ENCODE peak calls at places on chromosomes 7 and 10, in ten cellular contexts. I, O, Z, J, S, C, E, N, L and H are unnamed samples.

GRCh38 chr7:46879783-46880182 is 702.1 kb downstream of the TNS3 start:
- DNase-seq in J (no peak), E (no peak), N (peak), C (no peak), S (no peak), O (no peak), Z (no peak), L (no peak), I (no peak), H (no peak)

GRCh38 chr7:42854521-42855118 is 57.2 kb downstream of the C7orf25 start:
- DNase-seq in L (no peak), Z (no peak), O (no peak), J (no peak), C (no peak), N (no peak), E (no peak), S (no peak), I (no peak), H (no peak)

GRCh38 chr10:90919683-90920574 is 958 bp downstream of the ANKRD1 start:
- DNase-seq in Z (no peak), E (no peak), S (no peak), I (no peak), J (no peak), L (no peak), C (no peak), N (no peak), O (no peak), H (no peak)

GRCh38 chr7:77426521-77427051 is 10.4 kb upstream of the GSAP start:
- DNase-seq in L (no peak), S (no peak), Z (no peak), C (no peak), N (peak), E (no peak), I (peak), O (no peak), J (no peak), H (no peak)

GRCh38 chr7:102412548-102412947 is 16.4 kb downstream of the PRKRIP1 start:
- DNase-seq in Z (no peak), N (peak), I (no peak), L (peak), C (peak), S (no peak), J (peak), O (no peak), E (no peak), H (peak)

GRCh38 chr10:93077860-93078337 is 4.2 kb downstream of the CYP26A1 start:
- DNase-seq in N (no peak), Z (no peak), J (no peak), O (no peak), I (no peak), E (no peak), L (no peak), S (no peak), C (no peak), H (no peak)

GRCh38 chr7:95052692-95053091 is 145.3 kb downstream of the PPP1R9A start:
- DNase-seq in S (no peak), E (no peak), L (no peak), I (no peak), Z (no peak), N (no peak), C (no peak), O (no peak), J (no peak), H (no peak)

GRCh38 chr7:115218076-115218475 is 296.2 kb downstream of the MDFIC start:
- DNase-seq in L (no peak), J (no peak), O (no peak), I (no peak), C (no peak), Z (no peak), N (no peak), E (no peak), S (no peak), H (no peak)

GRCh38 chr10:12503311-12503710 is 154.0 kb downstream of the CAMK1D start:
- DNase-seq in L (no peak), Z (no peak), N (no peak), J (peak), S (no peak), E (no peak), I (no peak), O (peak), C (no peak), H (no peak)

GRCh38 chr7:4000139-4000538 is 682.0 kb upstream of the FOXK1 start:
- DNase-seq in O (no peak), J (no peak), N (no peak), E (no peak), Z (no peak), S (no peak), C (no peak), I (no peak), L (no peak), H (no peak)

GRCh38 chr7:156475666-156476065 is 164.9 kb upstream of the RNF32 start:
- DNase-seq in I (peak), C (no peak), L (no peak), J (peak), N (no peak), S (no peak), O (no peak), E (no peak), Z (no peak), H (peak)

GRCh38 chr7:96253441-96253840 is 68.5 kb downstream of the SLC25A13 start:
- DNase-seq in I (no peak), Z (no peak), O (no peak), L (no peak), E (no peak), S (no peak), J (no peak), C (no peak), N (no peak), H (no peak)

DNA sequence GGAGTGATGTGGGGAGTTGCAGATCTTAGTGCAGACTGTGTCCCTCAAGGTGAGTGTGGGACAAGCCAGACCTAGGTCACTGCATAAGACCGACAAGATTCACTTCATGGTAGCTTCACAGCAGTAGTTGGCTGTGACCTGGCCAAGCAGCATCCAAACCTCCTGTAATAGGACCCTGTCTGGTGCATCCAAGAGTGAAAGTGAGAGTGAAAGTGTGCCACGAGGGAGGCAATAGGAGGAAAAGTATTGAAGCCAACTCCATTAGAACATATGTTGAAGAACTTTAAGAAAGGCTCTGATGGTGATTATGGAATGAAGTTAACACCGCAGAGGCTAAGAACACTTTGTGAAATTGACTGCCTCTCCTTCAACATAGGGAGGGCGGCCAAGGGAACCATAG is 7.8 kb upstream of the ZNF33B start:
- DNase-seq in N (no peak), Z (no peak), I (no peak), J (no peak), E (no peak), C (no peak), L (no peak), S (no peak), O (no peak), H (no peak)
- H3K27ac ChIP-seq in N (no peak), Z (no peak), I (no peak), J (no peak), E (no peak), C (no peak), L (no peak), S (no peak), O (no peak), H (no peak)

DNA sequence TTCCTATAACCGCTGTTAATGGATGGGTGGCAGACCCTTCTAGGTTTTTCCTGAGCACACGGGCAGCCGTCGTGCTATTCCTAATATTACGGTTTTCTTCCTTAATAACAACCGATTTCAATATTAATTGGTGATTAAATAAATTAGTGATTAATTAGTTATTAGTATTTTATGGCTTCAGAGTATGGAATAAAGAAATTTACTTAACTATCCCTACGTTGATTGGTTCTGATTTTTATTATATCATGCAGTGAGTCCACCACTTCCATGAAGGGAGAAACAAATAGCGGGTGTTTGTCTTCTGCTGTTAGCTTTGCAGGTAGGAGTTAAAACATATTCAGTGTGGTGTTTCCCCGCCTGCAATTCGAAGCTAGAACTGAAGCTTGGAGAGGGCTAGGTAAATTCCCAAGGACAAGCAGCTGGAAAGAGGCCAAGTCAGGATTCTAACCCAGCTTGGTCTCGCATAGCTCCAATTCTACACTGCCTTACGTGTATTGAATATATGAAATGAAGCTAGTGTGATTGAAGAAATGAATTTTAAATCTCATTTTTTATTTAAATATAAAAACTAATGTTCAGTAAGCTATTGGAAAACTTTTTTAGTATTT is 937 bp upstream of the CSTF2T start:
- DNase-seq in Z (no peak), L (no peak), S (peak), O (peak), I (no peak), E (no peak), N (peak), J (peak), C (no peak), H (no peak)
- H3K4me3 ChIP-seq in Z (peak), L (peak), S (peak), O (peak), I (peak), E (peak), N (peak), J (peak), C (peak), H (peak)

DNA sequence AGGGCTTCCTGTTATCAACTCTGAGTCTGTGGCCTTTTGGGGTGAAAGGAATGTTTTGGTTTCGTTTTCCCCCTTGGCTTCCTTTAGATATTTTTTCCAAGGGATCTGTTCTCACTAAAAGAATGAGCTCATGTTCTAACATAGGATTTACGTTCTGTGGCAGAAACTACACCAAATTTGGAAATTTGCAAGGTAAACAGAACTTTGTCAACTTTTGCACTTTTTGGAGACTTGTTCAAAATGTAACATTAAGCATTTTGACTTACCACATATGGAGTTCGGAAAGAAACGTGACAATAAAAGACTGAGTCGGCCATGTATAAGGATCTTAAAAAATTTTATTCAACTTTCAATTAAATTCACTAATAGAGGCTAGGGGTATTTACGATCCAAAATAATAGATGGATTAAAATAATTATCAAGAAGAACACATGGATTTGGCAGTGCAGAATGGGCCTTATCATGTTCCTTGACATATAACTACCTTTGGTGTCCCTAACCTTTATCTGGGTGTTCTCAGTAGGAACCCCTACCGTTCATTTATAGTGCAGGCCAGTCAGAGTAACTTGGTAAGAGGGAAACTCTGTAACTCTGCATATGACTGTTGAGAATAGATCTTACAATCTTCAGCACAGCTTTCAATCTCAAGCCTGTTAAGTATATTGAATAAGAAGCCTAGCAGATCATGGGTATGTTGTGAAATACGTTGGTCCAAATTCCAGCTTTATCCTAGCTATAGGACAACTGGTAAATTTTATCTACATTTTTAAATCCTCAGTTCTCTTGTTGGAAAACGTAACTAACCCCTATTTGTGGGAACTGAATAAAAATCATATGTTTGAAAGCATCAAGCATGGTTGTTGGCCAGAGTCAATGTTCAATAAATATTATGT is 11.8 kb downstream of the CPED1 start:
- DNase-seq in J (no peak), E (no peak), L (no peak), I (no peak), C (no peak), S (no peak), Z (no peak), N (peak), O (no peak), H (no peak)
- H3K27ac ChIP-seq in J (no peak), E (peak), L (peak), I (no peak), C (no peak), S (peak), Z (no peak), N (no peak), O (peak), H (no peak)

DNA sequence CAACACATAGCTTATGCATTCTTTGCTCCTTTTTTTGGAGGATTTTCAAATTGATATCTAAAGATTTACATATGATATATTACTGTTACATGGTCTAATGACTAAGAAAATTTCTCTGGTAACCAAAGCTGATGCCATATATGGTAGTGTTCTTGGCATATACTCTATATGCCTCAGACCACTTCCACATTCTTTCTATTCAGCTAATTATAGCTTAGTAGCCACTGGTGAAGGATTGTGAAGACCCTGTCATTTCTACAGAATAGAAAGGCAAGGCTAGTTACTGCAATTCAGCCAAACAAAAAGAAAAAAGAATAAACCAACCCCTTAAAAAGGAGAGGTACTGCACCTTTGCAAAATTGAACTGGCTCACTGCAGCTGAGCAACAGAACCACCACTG is 3.7 kb downstream of the PURB start:
- DNase-seq in L (no peak), S (no peak), N (peak), E (no peak), O (no peak), Z (no peak), I (no peak), C (peak), J (no peak), H (no peak)
- H3K4me3 ChIP-seq in L (peak), S (peak), N (peak), E (peak), O (peak), Z (no peak), I (peak), C (peak), J (no peak), H (peak)

GRCh38 chr10:21158301-21158700 is 261.2 kb upstream of the NEBL start:
- DNase-seq in O (no peak), Z (no peak), L (no peak), C (no peak), I (no peak), N (no peak), J (no peak), S (no peak), E (no peak), H (no peak)

GRCh38 chr10:21161647-21162046 is 264.5 kb upstream of the NEBL start:
- DNase-seq in L (no peak), J (no peak), E (no peak), N (no peak), O (no peak), Z (no peak), I (peak), C (no peak), S (no peak), H (no peak)

GRCh38 chr10:21160116-21160515 is 263.0 kb upstream of the NEBL start:
- DNase-seq in S (no peak), Z (no peak), I (no peak), E (no peak), O (no peak), C (no peak), J (no peak), N (no peak), L (no peak), H (no peak)

GRCh38 chr10:21161090-21161625 is 264.0 kb upstream of the NEBL start:
- DNase-seq in Z (no peak), L (no peak), O (no peak), C (no peak), J (no peak), N (no peak), I (peak), S (no peak), E (no peak), H (no peak)

GRCh38 chr10:21159669-21160068 is 262.6 kb upstream of the NEBL start:
- DNase-seq in I (no peak), N (no peak), C (no peak), Z (no peak), L (no peak), S (no peak), E (no peak), O (no peak), J (no peak), H (no peak)
- H3K27ac ChIP-seq in I (no peak), N (no peak), C (no peak), Z (no peak), L (no peak), S (no peak), E (no peak), O (no peak), J (no peak), H (peak)